ENCODE peak calls at places on chromosomes 11 and 22, in four cellular contexts. L is WTC11, A is K562, I is HepG2. S is an unnamed sample.

GRCh38 chr22:28630185-28630580 is 49.5 kb downstream of the TTC28 start:
- DNase-seq in I (no peak), L (no peak), A (no peak), S (no peak)

GRCh38 chr22:29475550-29475949 is 4.5 kb upstream of the NEFH start:
- DNase-seq in I (no peak), L (no peak), A (no peak), S (no peak)

GRCh38 chr22:46072030-46072881 is 78.1 kb upstream of the PPARA start:
- DNase-seq in I (no peak), A (no peak), L (peak), S (peak)

GRCh38 chr11:3037041-3037944 is 19.9 kb downstream of the CARS1 start:
- DNase-seq in A (peak), L (peak), I (peak), S (peak)

GRCh38 chr11:85776951-85777602 is 33.9 kb downstream of the SYTL2 start:
- DNase-seq in A (no peak), I (peak), L (no peak), S (no peak)

GRCh38 chr11:105636496-105636895 is 26.6 kb downstream of the GRIA4 start:
- DNase-seq in A (no peak), L (no peak), I (no peak), S (no peak)

GRCh38 chr11:105245781-105246315 is 106.3 kb upstream of the CARD18 start:
- DNase-seq in A (no peak), I (no peak), L (no peak), S (no peak)

GRCh38 chr11:125624756-125625213 is at the start of gene CHEK1:
- DNase-seq in L (no peak), I (no peak), A (peak), S (no peak)

GRCh38 chr11:111426615-111427014 is 47.5 kb upstream of the POU2AF1 start:
- DNase-seq in I (no peak), L (no peak), A (no peak), S (no peak)

GRCh38 chr11:112219476-112220232 is 6.6 kb upstream of the PTS start:
- DNase-seq in A (peak), L (no peak), I (peak), S (peak)

DNA sequence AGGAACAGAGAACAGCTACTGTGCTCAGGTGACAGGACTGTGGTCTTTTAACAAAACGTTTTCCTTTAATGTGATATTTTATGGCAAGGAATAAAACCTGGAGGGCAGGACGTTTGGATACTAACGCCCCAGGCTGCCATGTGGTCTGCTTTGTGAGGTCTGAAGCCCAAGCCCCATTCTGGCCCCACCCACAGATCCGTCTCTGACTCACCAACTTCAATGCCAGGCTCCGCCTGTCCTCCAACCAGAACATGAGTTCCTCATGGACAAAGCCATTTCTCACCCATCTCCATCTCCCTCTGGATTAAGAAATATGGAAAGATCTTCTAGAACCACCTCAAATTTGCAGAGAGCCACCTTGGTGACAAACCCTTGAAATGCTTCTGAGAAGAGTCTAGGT is 148.8 kb downstream of the CRYBB2 start:
- DNase-seq in L (no peak), I (no peak), A (no peak), S (no peak)
- TF ChIP-seq ELF4 in L (no peak), I (no peak), A (no peak), S (no peak)

GRCh38 chr11:58739725-58740430 is 8.1 kb upstream of the GLYAT start:
- DNase-seq in A (peak), L (no peak), I (no peak), S (no peak)

GRCh38 chr11:58742981-58743880 is 11.5 kb upstream of the GLYAT start:
- DNase-seq in A (peak), L (no peak), I (no peak), S (no peak)

GRCh38 chr11:58740447-58740846 is 8.7 kb upstream of the GLYAT start:
- DNase-seq in I (no peak), A (no peak), L (no peak), S (no peak)

GRCh38 chr11:58742140-58742539 is 10.4 kb upstream of the GLYAT start:
- DNase-seq in A (no peak), L (no peak), I (no peak), S (no peak)

DNA sequence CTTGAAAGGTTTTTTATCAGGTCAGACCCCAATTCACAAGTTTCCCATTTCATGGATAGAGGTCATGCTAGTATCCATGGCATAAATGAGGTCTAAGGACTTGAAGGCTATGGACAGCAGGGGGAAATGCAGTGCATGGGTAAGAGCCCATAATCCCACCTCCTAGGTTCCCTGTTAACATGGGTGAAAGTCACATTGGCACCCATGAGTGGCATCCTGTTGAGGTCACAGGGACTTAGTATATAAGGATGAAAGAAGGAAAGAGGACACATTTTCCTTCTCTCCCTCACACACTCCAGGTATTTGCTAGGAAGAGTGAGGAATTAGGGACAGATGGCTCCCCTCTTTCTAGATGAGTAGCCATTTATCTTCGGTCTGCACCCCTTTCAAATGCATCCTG is 9.4 kb upstream of the GLYAT start:
- DNase-seq in A (no peak), L (no peak), I (no peak), S (no peak)
- TF ChIP-seq SP1 in A (no peak), L (no peak), I (no peak), S (no peak)

DNA sequence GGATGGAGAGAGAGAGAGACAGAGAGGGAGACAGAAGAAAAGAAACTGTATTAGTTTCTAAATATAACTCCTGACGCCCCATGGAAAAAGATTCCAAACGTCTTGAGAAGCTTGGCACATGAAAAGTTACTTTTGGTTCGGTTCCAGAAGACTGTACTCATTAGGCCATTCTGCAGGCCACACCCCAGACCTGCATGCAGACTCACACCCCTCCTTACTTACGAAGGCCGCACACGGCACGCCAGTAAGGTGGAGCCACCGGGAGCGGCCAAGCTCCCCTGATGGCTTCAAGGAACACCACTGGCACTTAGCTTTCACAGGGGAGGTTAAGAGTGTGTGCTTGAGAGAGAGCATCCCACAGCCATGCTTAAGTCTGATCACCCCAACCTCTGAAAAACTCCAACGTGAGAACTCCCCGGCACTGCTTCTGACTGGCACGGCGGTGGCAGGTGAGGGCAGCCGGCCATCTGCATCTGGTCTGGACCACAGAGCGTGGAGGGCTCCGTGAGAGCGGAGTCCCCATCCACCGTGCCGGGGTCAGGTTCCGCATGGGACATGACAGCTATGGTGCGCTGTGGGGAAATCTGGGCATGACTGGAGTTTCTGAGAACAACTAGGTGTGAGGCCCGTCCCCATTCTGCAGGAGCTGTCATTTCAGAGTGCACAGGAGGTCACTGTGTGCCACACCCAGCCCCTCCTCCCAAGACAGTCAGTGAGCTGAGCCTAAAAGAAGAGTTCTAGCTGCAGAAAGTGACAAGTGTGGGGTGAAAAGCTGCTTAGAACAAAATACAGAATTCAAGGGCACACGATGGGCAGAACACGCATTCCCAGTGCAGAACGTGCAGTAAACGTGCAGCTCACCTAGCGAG is 62.4 kb downstream of the MYH9 start:
- DNase-seq in L (no peak), A (no peak), I (no peak), S (no peak)
- TF ChIP-seq ELF4 in L (no peak), A (no peak), I (no peak), S (no peak)

DNA sequence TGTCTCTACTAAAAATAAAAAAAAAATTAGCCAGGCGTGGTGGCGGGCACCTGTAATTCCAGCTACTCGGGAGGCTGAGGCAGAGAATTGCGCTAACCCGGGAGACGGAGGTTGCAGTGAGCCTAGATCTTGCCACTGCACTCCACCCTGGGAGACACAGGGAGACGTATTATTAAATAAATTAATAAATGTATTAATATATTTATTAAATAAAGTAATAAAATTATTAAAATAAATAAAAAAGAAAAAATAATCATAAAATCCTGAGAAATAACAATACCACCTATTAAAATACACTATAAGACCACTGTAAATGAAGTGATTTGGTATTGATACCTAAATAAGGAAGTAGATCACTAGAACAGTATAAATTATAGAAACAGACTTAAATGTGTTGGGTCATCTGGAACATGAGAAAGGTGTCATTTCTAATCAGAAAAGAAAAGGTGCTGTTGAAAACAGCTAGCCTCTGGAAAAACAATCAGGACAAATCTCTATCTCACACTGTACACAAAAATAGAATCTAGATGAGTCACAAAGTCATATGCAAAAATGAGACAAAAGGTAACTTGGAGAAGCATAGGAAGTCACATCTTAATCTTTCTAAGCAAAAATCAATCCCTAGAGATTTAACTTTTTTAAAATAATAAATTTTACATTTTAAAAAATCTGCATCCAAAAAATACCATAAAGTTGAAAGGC is 43.2 kb upstream of the UBASH3B start:
- DNase-seq in L (no peak), I (no peak), A (no peak), S (no peak)
- TF ChIP-seq SP1 in L (no peak), I (no peak), A (no peak), S (no peak)

DNA sequence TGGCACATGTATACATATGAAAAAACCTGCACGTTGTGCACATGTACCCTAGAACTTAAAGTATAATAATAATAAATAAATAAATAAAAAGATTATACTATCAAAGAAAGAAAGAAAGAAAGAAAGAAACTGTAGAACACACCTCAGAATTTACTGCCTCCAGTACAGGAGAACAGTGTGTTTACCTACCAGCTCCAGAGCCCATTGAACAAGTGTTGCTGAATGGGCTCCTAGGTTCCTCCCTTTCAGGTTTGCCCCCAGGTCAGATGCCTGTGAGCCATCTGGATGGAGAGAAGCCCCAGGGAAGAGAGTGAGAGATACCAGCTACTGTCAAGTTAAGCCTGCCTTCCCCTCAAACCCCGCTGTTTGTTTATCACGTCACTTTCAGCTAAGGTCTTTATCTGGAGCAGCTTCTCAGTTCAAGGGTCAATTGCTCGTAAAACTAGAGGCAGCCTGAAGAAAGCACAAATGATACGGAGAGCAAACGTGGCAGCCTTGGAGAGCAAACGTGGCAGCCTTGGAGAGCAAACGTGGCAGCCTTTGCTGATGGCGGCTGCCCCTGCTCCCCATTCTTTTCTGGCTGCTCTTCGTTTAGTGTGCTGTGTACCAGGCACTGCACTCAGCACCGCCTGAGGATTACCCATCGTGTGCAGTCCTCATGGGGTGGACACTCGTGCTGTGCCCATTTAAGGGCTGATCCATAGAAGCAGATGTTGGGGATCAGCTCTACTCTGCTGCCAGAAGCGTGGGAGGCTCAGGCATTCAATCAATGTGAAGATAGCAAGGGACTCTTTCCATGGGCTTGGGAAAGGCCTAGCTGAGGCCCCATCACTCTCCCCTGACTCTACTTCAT is 111.8 kb downstream of the ADAMTS15 start:
- DNase-seq in A (no peak), L (no peak), I (no peak), S (no peak)
- TF ChIP-seq ELF4 in A (no peak), L (no peak), I (no peak), S (no peak)

GRCh38 chr11:27699242-27699925 is 871 bp downstream of the BDNF start:
- DNase-seq in L (peak), A (no peak), I (no peak), S (peak)
- TF ChIP-seq SP1 in L (peak), A (no peak), I (no peak), S (no peak)

DNA sequence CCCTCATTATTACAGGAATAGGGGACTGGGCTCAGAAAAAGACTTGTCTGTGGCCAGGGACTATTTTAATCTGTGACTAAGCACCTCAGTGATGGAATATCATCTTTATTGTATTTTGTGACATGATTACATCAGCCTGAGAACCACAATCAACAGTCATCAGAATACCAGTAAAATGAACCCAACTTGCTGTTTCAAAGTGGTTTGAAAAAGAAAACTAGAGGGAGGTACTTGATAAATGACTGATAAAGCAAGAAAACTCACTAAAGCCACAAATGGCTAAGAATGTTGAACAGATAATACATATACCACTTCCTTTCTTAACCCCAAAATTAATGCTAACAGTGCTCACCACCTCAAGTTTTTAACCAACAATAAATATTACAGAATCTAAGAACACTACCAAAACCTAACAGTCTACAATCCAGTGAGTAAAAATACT is 155.7 kb downstream of the ATG16L2 start:
- DNase-seq in I (no peak), L (no peak), A (peak), S (no peak)
- TF ChIP-seq ELF4 in I (no peak), L (no peak), A (no peak), S (no peak)

DNA sequence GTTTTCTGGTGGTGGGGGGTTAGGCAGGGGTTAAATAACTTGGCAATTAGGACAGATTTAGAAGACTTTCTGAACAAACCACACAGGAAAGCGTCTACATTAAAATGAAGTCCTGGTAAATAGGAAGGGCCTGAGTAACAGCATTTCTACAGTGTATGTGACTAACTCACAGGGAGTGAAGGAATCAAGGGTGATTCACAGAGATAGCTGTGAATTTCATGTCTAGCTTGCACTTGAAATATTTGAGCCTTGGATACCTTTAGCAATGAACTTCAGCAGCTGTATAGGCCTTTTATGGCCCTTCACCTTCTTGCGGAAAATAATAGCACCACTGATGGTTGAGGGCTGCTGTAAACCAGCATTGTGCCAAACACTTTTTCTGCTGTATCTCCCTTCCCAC is 26.1 kb upstream of the LDHA start:
- DNase-seq in A (no peak), L (no peak), I (no peak), S (no peak)
- TF ChIP-seq SP1 in A (no peak), L (no peak), I (no peak), S (no peak)

S was measured in HEK293T.